ENCODE peak calls at places on chromosome 10, in ten cellular contexts. D is small intestine; K is stimulated activated CD4-positive, alpha-beta T cell treated with anti-CD3 and anti-CD28 coated beads, Interleukin-2, amount 100 ng/mL, for 48 hours; Z is BJ; P is NAMALWA; N is hepatic stellate cell; A is uterus; Y is activated CD4-positive, CD25-positive, alpha-beta regulatory T cell; U is occipital lobe; B is AG09309. F is an unnamed sample.

GRCh38 chr10:35300063-35300699 is 36.1 kb upstream of the CCNY start:
- DNase-seq in D (peak; percentile 8), K (no peak), Z (peak; percentile 56), P (peak; percentile 10), N (no peak), A (no peak), Y (no peak), U (no peak), B (peak; percentile 29), F (no peak)

GRCh38 chr10:79186742-79187544 is 118.2 kb downstream of the ZMIZ1 start:
- DNase-seq in D (peak; percentile 16), K (no peak), Z (no peak), P (no peak), N (no peak), A (no peak), Y (no peak), U (no peak), B (no peak), F (no peak)

GRCh38 chr10:109934958-109935793 is 11.9 kb upstream of the XPNPEP1 start:
- DNase-seq in D (no peak), K (no peak), Z (no peak), P (no peak), N (no peak), A (no peak), Y (no peak), U (no peak), B (peak; percentile 16), F (no peak)

GRCh38 chr10:88793747-88794299 is 8.7 kb upstream of the LIPM start:
- DNase-seq in D (no peak), K (no peak), Z (no peak), P (no peak), N (no peak), A (no peak), Y (no peak), U (no peak), B (peak; percentile 28), F (no peak)

GRCh38 chr10:44125879-44126675 is 258.8 kb downstream of the CXCL12 start:
- DNase-seq in D (no peak), K (no peak), Z (peak; percentile 84), P (no peak), N (peak; percentile 22), A (no peak), Y (no peak), U (no peak), B (peak; percentile 82), F (no peak)

GRCh38 chr10:124685251-124685650 is 58.9 kb downstream of the FAM53B start:
- DNase-seq in D (no peak), K (no peak), Z (no peak), P (peak; percentile 17), N (no peak), A (no peak), Y (no peak), U (peak; percentile 48), B (no peak), F (no peak)

GRCh38 chr10:61175331-61175730 is 231.3 kb upstream of the RHOBTB1 start:
- DNase-seq in D (no peak), K (no peak), Z (peak; percentile 55), P (no peak), N (no peak), A (no peak), Y (no peak), U (no peak), B (peak; percentile 67), F (no peak)

GRCh38 chr10:20767028-20767427 is 130.1 kb downstream of the NEBL start:
- DNase-seq in D (no peak), K (no peak), Z (peak; percentile 1), P (no peak), N (no peak), A (no peak), Y (no peak), U (no peak), B (no peak), F (no peak)

GRCh38 chr10:86988501-86988900 is 20.2 kb downstream of the ADIRF start:
- DNase-seq in D (no peak), K (no peak), Z (no peak), P (no peak), N (no peak), A (no peak), Y (no peak), U (no peak), B (no peak), F (no peak)

GRCh38 chr10:84365339-84365881 is 37.0 kb downstream of the CCSER2 start:
- DNase-seq in D (peak; percentile 29), K (no peak), Z (no peak), P (no peak), N (no peak), A (no peak), Y (no peak), U (no peak), B (no peak), F (no peak)

GRCh38 chr10:110372656-110373055 is 67.9 kb upstream of the SMNDC1 start:
- DNase-seq in D (no peak), K (no peak), Z (no peak), P (no peak), N (no peak), A (no peak), Y (no peak), U (no peak), B (no peak), F (no peak)

GRCh38 chr10:59557052-59557451 is 152.6 kb downstream of the SLC16A9 start:
- DNase-seq in D (no peak), K (no peak), Z (no peak), P (no peak), N (no peak), A (no peak), Y (no peak), U (no peak), B (no peak), F (no peak)

GRCh38 chr10:98312349-98312748 is 44.4 kb upstream of the LOXL4 start:
- DNase-seq in D (no peak), K (no peak), Z (no peak), P (no peak), N (no peak), A (no peak), Y (no peak), U (no peak), B (no peak), F (no peak)

GRCh38 chr10:45526309-45526708 is 146.3 kb downstream of the ZFAND4 start:
- DNase-seq in D (no peak), K (no peak), Z (no peak), P (no peak), N (no peak), A (no peak), Y (no peak), U (no peak), B (no peak), F (no peak)

GRCh38 chr10:70417568-70417967 is 13.6 kb downstream of the EIF4EBP2 start:
- DNase-seq in D (no peak), K (no peak), Z (no peak), P (no peak), N (no peak), A (no peak), Y (no peak), U (no peak), B (no peak), F (no peak)

GRCh38 chr10:16835223-16835622 is 18.0 kb upstream of the RSU1 start:
- DNase-seq in D (no peak), K (no peak), Z (no peak), P (no peak), N (no peak), A (no peak), Y (no peak), U (no peak), B (no peak), F (no peak)

GRCh38 chr10:43218206-43218950 is 48.5 kb downstream of the RASGEF1A start:
- DNase-seq in D (no peak), K (no peak), Z (no peak), P (no peak), N (no peak), A (no peak), Y (no peak), U (peak; percentile 56), B (peak; percentile 76), F (no peak)

GRCh38 chr10:71604324-71605018 is 115.1 kb downstream of the C10orf105 start:
- DNase-seq in D (peak; percentile 81), K (no peak), Z (no peak), P (no peak), N (no peak), A (no peak), Y (no peak), U (no peak), B (no peak), F (no peak)

GRCh38 chr10:92313750-92314149 is 22.8 kb downstream of the MARCHF5 start:
- DNase-seq in D (no peak), K (no peak), Z (no peak), P (no peak), N (no peak), A (no peak), Y (no peak), U (no peak), B (no peak), F (no peak)

GRCh38 chr10:121681171-121681752 is 83.0 kb upstream of the FGFR2 start:
- DNase-seq in D (no peak), K (no peak), Z (no peak), P (no peak), N (no peak), A (no peak), Y (no peak), U (no peak), B (no peak), F (no peak)

GRCh38 chr10:97567891-97568290 is 4.7 kb upstream of the ANKRD2 start:
- DNase-seq in D (no peak), K (no peak), Z (no peak), P (no peak), N (no peak), A (no peak), Y (no peak), U (no peak), B (no peak), F (no peak)

GRCh38 chr10:11557967-11558366 is 53.5 kb downstream of the USP6NL start:
- DNase-seq in D (no peak), K (no peak), Z (no peak), P (no peak), N (no peak), A (no peak), Y (no peak), U (no peak), B (no peak), F (no peak)